ENCODE peak calls at places on chromosomes 7 and 10, in six cellular contexts. X is GM13976, Z is Calu3, U is AG09309, A is GM20000, L is left ventricle myocardium inferior. I is an unnamed sample.
A peak's percentile ranks its signal among the peaks of the same experiment; 100 is the strongest.

GRCh38 chr7:28980504-28981281 is 22.6 kb upstream of the TRIL start:
- DNase-seq in Z (no peak), L (no peak), U (no peak), X (no peak), A (no peak), I (no peak)

GRCh38 chr10:88652621-88653020 is 11.6 kb upstream of the LIPF start:
- DNase-seq in X (no peak), Z (no peak), U (no peak), A (no peak), L (no peak), I (no peak)

GRCh38 chr7:34759477-34760125 is 101.6 kb downstream of the NPSR1 start:
- DNase-seq in X (peak; percentile 17), Z (peak; percentile 53), A (peak; percentile 9), U (peak; percentile 14), L (no peak), I (no peak)

GRCh38 chr7:124652237-124652636 is 113.4 kb downstream of the GPR37 start:
- DNase-seq in U (no peak), A (no peak), L (no peak), X (no peak), Z (no peak), I (no peak)

GRCh38 chr10:43224321-43224720 is 42.5 kb downstream of the RASGEF1A start:
- DNase-seq in Z (no peak), X (no peak), L (no peak), A (no peak), U (no peak), I (no peak)

GRCh38 chr10:34200355-34200901 is 614.7 kb downstream of the PARD3 start:
- DNase-seq in X (no peak), L (no peak), U (no peak), Z (no peak), A (no peak), I (no peak)

GRCh38 chr7:120272896-120273475 is at the start of gene KCND2:
- DNase-seq in A (peak; percentile 49), L (peak; percentile 13), U (no peak), X (peak; percentile 46), Z (peak; percentile 27), I (no peak)

GRCh38 chr7:138684360-138684759 is 16.8 kb downstream of the SVOPL start:
- DNase-seq in A (no peak), X (no peak), Z (no peak), U (no peak), L (no peak), I (no peak)

GRCh38 chr7:3165681-3166580 is 122.3 kb upstream of the CARD11 start:
- DNase-seq in Z (no peak), X (no peak), A (no peak), L (no peak), U (no peak), I (no peak)

GRCh38 chr7:3168869-3169268 is 125.2 kb upstream of the CARD11 start:
- DNase-seq in U (no peak), A (no peak), L (no peak), Z (no peak), X (no peak), I (no peak)

GRCh38 chr7:3162286-3162685 is 118.6 kb upstream of the CARD11 start:
- DNase-seq in X (no peak), A (no peak), L (no peak), Z (no peak), U (no peak), I (no peak)

GRCh38 chr7:3168370-3168769 is 124.7 kb upstream of the CARD11 start:
- DNase-seq in Z (no peak), U (no peak), L (peak; percentile 35), X (no peak), A (no peak), I (no peak)

DNA sequence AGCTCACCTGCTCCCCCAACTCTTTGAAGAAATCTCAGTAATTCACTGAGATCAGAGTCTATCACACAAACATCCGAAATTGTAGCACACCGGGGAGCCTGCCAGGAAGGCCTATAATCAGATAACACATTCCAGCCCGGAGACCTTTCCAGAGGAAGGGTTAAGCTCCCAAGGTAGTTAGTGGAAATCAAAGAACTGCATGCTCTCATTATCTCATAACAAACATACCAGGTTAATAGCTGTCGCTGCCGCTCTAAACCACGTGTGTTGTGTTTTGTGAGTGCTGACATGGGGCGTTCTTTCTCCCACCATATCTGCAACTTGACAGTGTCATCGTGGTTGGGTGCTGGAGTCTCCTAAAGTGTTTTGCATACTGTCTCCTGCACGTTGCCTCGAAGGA is 120.7 kb upstream of the CARD11 start:
- DNase-seq in X (no peak), L (peak; percentile 24), Z (peak; percentile 42), U (no peak), A (no peak), I (no peak)
- TF ChIP-seq CTCF in X (no peak), L (no peak), Z (no peak), U (no peak), A (no peak), I (no peak)

GRCh38 chr7:1065263-1066260 is 21.2 kb downstream of the GPR146 start:
- DNase-seq in L (peak; percentile 88), A (peak; percentile 96), Z (peak; percentile 96), U (no peak), X (peak; percentile 95), I (peak; percentile 96)
- TF ChIP-seq CTCF in L (peak; percentile 98), A (peak; percentile 50), Z (peak; percentile 98), U (peak; percentile 94), X (peak; percentile 90), I (peak; percentile 95)

GRCh38 chr10:63767512-63767911 is 246.3 kb downstream of the REEP3 start:
- DNase-seq in U (no peak), Z (no peak), A (peak; percentile 21), X (no peak), L (no peak), I (peak; percentile 12)
- TF ChIP-seq CTCF in U (peak; percentile 34), Z (peak; percentile 60), A (no peak), X (peak; percentile 18), L (peak; percentile 54), I (peak; percentile 44)

DNA sequence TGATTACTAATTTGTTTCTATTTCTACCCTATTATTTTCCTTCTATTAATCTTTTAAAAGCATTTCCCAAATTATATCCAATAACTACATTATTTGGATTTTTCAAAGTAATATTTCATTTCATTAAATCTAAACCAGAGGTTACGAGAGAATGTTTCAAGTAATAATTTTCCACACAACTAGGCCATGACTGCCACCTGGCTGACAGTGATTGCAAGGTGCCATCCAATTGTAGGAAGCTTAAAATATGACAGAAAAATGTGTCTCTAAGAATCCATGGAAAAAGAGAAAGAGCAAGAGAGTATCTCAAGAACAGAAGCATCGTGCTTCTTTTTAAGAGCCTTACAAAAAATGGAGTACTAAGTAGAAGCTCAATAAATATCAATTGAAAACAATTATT is 48.7 kb downstream of the TPK1 start:
- DNase-seq in U (no peak), L (no peak), Z (no peak), A (no peak), X (no peak), I (no peak)
- TF ChIP-seq CTCF in U (no peak), L (peak; percentile 24), Z (no peak), A (no peak), X (no peak), I (peak; percentile 9)

GRCh38 chr10:86087716-86088115 is 278.9 kb downstream of the GRID1 start:
- DNase-seq in X (no peak), L (no peak), U (no peak), A (no peak), Z (no peak), I (no peak)

GRCh38 chr10:86086418-86086817 is 280.2 kb downstream of the GRID1 start:
- DNase-seq in U (no peak), Z (no peak), X (no peak), A (no peak), L (no peak), I (no peak)

GRCh38 chr10:86085686-86086085 is 280.9 kb downstream of the GRID1 start:
- DNase-seq in X (no peak), L (no peak), U (no peak), A (no peak), Z (no peak), I (no peak)

GRCh38 chr10:86090807-86091206 is 275.8 kb downstream of the GRID1 start:
- DNase-seq in X (no peak), Z (no peak), L (no peak), A (no peak), U (no peak), I (no peak)

DNA sequence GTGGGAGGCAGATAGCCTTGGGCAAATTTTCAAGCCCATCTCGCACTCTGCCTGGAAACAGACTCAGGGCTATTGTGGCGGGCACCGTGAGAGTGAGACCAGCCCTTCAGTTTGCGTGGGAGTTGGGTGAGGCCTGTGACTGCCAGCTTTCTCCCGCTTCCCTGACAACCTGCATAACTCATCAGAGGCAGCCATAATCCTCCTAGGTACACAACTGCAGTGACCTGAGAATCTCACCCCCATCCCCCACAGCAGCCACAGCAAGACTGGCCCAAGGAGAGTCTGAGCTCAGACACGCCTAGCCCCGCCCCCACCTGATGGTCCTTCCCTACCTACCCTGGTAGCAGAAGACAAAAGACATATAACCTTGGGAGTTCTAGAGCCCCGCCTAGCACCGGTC is 275.4 kb downstream of the GRID1 start:
- DNase-seq in A (no peak), L (no peak), Z (no peak), U (no peak), X (no peak), I (no peak)
- TF ChIP-seq CTCF in A (no peak), L (no peak), Z (no peak), U (no peak), X (no peak), I (no peak)

DNA sequence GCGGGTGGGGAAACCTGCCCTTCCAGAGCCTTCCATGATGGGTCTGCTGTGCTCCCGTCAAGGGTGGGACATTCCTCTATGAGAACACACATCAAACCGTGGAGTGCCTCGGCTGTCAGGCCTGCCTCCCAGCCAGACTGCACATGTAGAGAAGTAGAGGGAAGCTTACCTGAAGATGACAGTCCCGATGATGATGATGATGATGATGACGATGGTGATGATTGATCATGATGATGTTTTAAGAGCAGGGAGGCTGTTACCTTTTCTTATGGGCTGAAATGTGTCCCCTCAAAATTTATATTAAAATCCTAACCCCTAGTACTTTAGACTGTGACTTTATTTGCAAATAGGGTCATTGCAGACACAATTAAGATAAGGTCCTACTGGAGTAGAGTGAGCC is 76.1 kb upstream of the ANLN start:
- DNase-seq in L (no peak), X (no peak), Z (no peak), A (no peak), U (no peak), I (no peak)
- TF ChIP-seq CTCF in L (no peak), X (no peak), Z (no peak), A (no peak), U (no peak), I (no peak)

DNA sequence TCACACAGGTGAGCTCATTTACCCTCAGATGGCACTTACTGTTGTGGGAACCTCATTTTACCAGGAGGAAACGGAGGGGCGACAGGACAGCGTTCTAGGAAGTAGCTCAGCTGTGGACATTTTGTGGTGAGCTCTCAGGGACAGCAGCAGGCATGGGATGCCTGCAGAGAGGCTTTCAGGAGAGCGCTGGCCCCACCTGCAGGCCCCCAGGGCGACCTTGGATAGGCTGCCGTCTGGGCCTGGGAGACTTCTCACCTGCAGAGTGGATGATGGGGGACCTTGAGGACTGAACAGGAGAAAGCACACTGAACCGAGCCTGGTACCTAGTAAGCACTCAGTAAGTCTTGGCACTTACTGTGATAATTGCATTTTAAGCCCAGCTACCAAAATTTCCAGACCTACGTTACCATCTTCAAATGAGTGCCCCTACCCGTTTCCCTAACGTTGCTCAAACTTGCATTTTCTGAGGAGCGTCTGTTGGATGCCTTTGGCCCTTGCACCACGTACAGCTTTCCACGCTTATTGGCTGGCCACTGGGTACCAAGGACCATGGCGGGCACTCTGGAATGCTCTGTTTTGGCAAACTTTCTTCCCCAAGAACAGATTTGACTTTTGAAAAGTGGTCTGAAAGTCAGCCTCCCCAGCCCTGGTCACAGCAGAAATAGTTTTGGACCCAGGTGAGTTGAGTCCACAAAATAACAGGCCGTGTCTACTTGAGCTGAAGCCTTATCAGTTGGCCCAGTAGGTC is 223.4 kb downstream of the EBF3 start:
- DNase-seq in Z (no peak), A (no peak), X (no peak), U (no peak), L (no peak), I (no peak)
- TF ChIP-seq CTCF in Z (no peak), A (no peak), X (no peak), U (no peak), L (no peak), I (no peak)